ENCODE peak calls at places on chromosomes 6 and 20, in four cellular contexts. One of them, this sample, is unnamed.

GRCh38 chr6:105804436-105804835 is 281.7 kb upstream of the PRDM1 start:
- DNase-seq in cardiac fibroblast: peak
- DNase-seq in astrocyte of the spinal cord: peak
- DNase-seq in endothelial cell: no peak
- DNase-seq in this sample: no peak

GRCh38 chr20:44069203-44069931 is 117.6 kb downstream of the JPH2 start:
- DNase-seq in cardiac fibroblast: no peak
- DNase-seq in astrocyte of the spinal cord: no peak
- DNase-seq in endothelial cell: no peak
- DNase-seq in this sample: no peak

GRCh38 chr6:19999319-20000191 is 162.4 kb downstream of the ID4 start:
- DNase-seq in cardiac fibroblast: peak
- DNase-seq in astrocyte of the spinal cord: no peak
- DNase-seq in endothelial cell: no peak
- DNase-seq in this sample: no peak

GRCh38 chr20:9015984-9016324 is 52.9 kb upstream of the PLCB4 start:
- DNase-seq in cardiac fibroblast: peak
- DNase-seq in astrocyte of the spinal cord: no peak
- DNase-seq in endothelial cell: no peak
- DNase-seq in this sample: no peak

GRCh38 chr6:145845557-145845956 is 31.0 kb upstream of the FBXO30 start:
- DNase-seq in cardiac fibroblast: no peak
- DNase-seq in astrocyte of the spinal cord: no peak
- DNase-seq in endothelial cell: no peak
- DNase-seq in this sample: no peak

GRCh38 chr6:125807293-125807692 is 16.5 kb downstream of the NCOA7 start:
- DNase-seq in cardiac fibroblast: no peak
- DNase-seq in astrocyte of the spinal cord: no peak
- DNase-seq in endothelial cell: no peak
- DNase-seq in this sample: no peak

GRCh38 chr6:82554706-82555105 is 191.1 kb downstream of the TPBG start:
- DNase-seq in cardiac fibroblast: peak
- DNase-seq in astrocyte of the spinal cord: peak
- DNase-seq in endothelial cell: no peak
- DNase-seq in this sample: no peak

GRCh38 chr20:32902456-32903420 is 44.0 kb downstream of the EFCAB8 start:
- DNase-seq in cardiac fibroblast: peak
- DNase-seq in astrocyte of the spinal cord: peak
- DNase-seq in endothelial cell: peak
- DNase-seq in this sample: peak

GRCh38 chr6:28884423-28885148 is 39.2 kb downstream of the TRIM27 start:
- DNase-seq in cardiac fibroblast: no peak
- DNase-seq in astrocyte of the spinal cord: no peak
- DNase-seq in endothelial cell: no peak
- DNase-seq in this sample: no peak

GRCh38 chr6:44128020-44128917 is 915 bp downstream of the TMEM63B start:
- DNase-seq in cardiac fibroblast: peak
- DNase-seq in astrocyte of the spinal cord: no peak
- DNase-seq in endothelial cell: peak
- DNase-seq in this sample: no peak

GRCh38 chr6:12585497-12585958 is 131.0 kb upstream of the PHACTR1 start:
- DNase-seq in cardiac fibroblast: peak
- DNase-seq in astrocyte of the spinal cord: peak
- DNase-seq in endothelial cell: no peak
- DNase-seq in this sample: no peak

GRCh38 chr6:73028124-73028766 is 197.1 kb downstream of the KHDC1L start:
- DNase-seq in cardiac fibroblast: no peak
- DNase-seq in astrocyte of the spinal cord: no peak
- DNase-seq in endothelial cell: peak
- DNase-seq in this sample: no peak

GRCh38 chr6:54697423-54697822 is 149.1 kb upstream of the FAM83B start:
- DNase-seq in cardiac fibroblast: peak
- DNase-seq in astrocyte of the spinal cord: no peak
- DNase-seq in endothelial cell: no peak
- DNase-seq in this sample: no peak
- TF ChIP-seq CTCF in cardiac fibroblast: peak
- TF ChIP-seq CTCF in astrocyte of the spinal cord: peak
- TF ChIP-seq CTCF in endothelial cell: no peak
- TF ChIP-seq CTCF in this sample: no peak

GRCh38 chr6:79463721-79464120 is 73.5 kb downstream of the LCA5 start:
- DNase-seq in cardiac fibroblast: no peak
- DNase-seq in astrocyte of the spinal cord: no peak
- DNase-seq in endothelial cell: no peak
- DNase-seq in this sample: no peak

GRCh38 chr6:79468116-79468515 is 69.1 kb downstream of the LCA5 start:
- DNase-seq in cardiac fibroblast: peak
- DNase-seq in astrocyte of the spinal cord: no peak
- DNase-seq in endothelial cell: no peak
- DNase-seq in this sample: no peak

GRCh38 chr6:79467716-79468115 is 69.5 kb downstream of the LCA5 start:
- DNase-seq in cardiac fibroblast: peak
- DNase-seq in astrocyte of the spinal cord: peak
- DNase-seq in endothelial cell: no peak
- DNase-seq in this sample: no peak

GRCh38 chr6:79468587-79468986 is 68.6 kb downstream of the LCA5 start:
- DNase-seq in cardiac fibroblast: no peak
- DNase-seq in astrocyte of the spinal cord: no peak
- DNase-seq in endothelial cell: no peak
- DNase-seq in this sample: no peak

GRCh38 chr6:79466222-79466834 is 70.9 kb downstream of the LCA5 start:
- DNase-seq in cardiac fibroblast: peak
- DNase-seq in astrocyte of the spinal cord: peak
- DNase-seq in endothelial cell: no peak
- DNase-seq in this sample: no peak
- TF ChIP-seq CTCF in cardiac fibroblast: peak
- TF ChIP-seq CTCF in astrocyte of the spinal cord: peak
- TF ChIP-seq CTCF in endothelial cell: peak
- TF ChIP-seq CTCF in this sample: peak

GRCh38 chr6:138211048-138211581 is 7.2 kb downstream of the PBOV1 start:
- DNase-seq in cardiac fibroblast: no peak
- DNase-seq in astrocyte of the spinal cord: no peak
- DNase-seq in endothelial cell: no peak
- DNase-seq in this sample: no peak
- TF ChIP-seq CTCF in cardiac fibroblast: no peak
- TF ChIP-seq CTCF in astrocyte of the spinal cord: no peak
- TF ChIP-seq CTCF in endothelial cell: peak
- TF ChIP-seq CTCF in this sample: no peak

GRCh38 chr20:16749573-16749972 is 1.4 kb downstream of the OTOR start:
- DNase-seq in cardiac fibroblast: no peak
- DNase-seq in astrocyte of the spinal cord: no peak
- DNase-seq in endothelial cell: peak
- DNase-seq in this sample: no peak
- TF ChIP-seq CTCF in cardiac fibroblast: no peak
- TF ChIP-seq CTCF in astrocyte of the spinal cord: peak
- TF ChIP-seq CTCF in endothelial cell: peak
- TF ChIP-seq CTCF in this sample: no peak

This sample was measured in mesothelial cell of epicardium.